ENCODE peak calls at places on chromosomes 13 and 19, in ten cellular contexts. One of them, this sample, is unnamed. For H3K4me1 and H3K27me3, the result is how much of the 10 kb centered on the place peaks cover.

GRCh38 chr13:49858183-49858856 is 65.8 kb upstream of the KPNA3 start:
- DNase-seq in heart left ventricle: no peak
- DNase-seq in IMR-90: peak
- DNase-seq in stomach: no peak
- DNase-seq in mammary epithelial cell: peak
- DNase-seq in pancreas: no peak
- DNase-seq in right lobe of liver: no peak
- DNase-seq in cardiac muscle cell: no peak
- DNase-seq in breast epithelium: no peak
- DNase-seq in tibial nerve: no peak
- DNase-seq in this sample: no peak

GRCh38 chr19:52188822-52189744 is 769 bp upstream of the PPP2R1A start:
- DNase-seq in cardiac muscle cell: peak
- DNase-seq in mammary epithelial cell: no peak
- DNase-seq in breast epithelium: peak
- DNase-seq in stomach: no peak
- DNase-seq in pancreas: peak
- DNase-seq in IMR-90: no peak
- DNase-seq in right lobe of liver: no peak
- DNase-seq in tibial nerve: no peak
- DNase-seq in heart left ventricle: peak
- DNase-seq in this sample: peak

GRCh38 chr13:32408296-32408998 is 19.5 kb downstream of the N4BP2L1 start:
- DNase-seq in cardiac muscle cell: no peak
- DNase-seq in tibial nerve: no peak
- DNase-seq in pancreas: no peak
- DNase-seq in IMR-90: no peak
- DNase-seq in mammary epithelial cell: no peak
- DNase-seq in heart left ventricle: no peak
- DNase-seq in right lobe of liver: no peak
- DNase-seq in breast epithelium: no peak
- DNase-seq in stomach: no peak
- DNase-seq in this sample: no peak

GRCh38 chr19:47377801-47378200 is 28.7 kb downstream of the DHX34 start:
- DNase-seq in pancreas: no peak
- DNase-seq in heart left ventricle: no peak
- DNase-seq in tibial nerve: no peak
- DNase-seq in cardiac muscle cell: no peak
- DNase-seq in stomach: no peak
- DNase-seq in right lobe of liver: no peak
- DNase-seq in IMR-90: no peak
- DNase-seq in mammary epithelial cell: no peak
- DNase-seq in breast epithelium: no peak
- DNase-seq in this sample: no peak

GRCh38 chr13:77207943-77208342 is 119.0 kb downstream of the MYCBP2 start:
- DNase-seq in breast epithelium: no peak
- DNase-seq in heart left ventricle: no peak
- DNase-seq in IMR-90: peak
- DNase-seq in pancreas: no peak
- DNase-seq in tibial nerve: no peak
- DNase-seq in right lobe of liver: no peak
- DNase-seq in mammary epithelial cell: peak
- DNase-seq in cardiac muscle cell: no peak
- DNase-seq in stomach: no peak
- DNase-seq in this sample: no peak

GRCh38 chr19:45346449-45346848 is 5.9 kb downstream of the KLC3 start:
- DNase-seq in heart left ventricle: no peak
- DNase-seq in right lobe of liver: no peak
- DNase-seq in tibial nerve: no peak
- DNase-seq in mammary epithelial cell: no peak
- DNase-seq in breast epithelium: no peak
- DNase-seq in pancreas: no peak
- DNase-seq in cardiac muscle cell: no peak
- DNase-seq in IMR-90: no peak
- DNase-seq in stomach: peak
- DNase-seq in this sample: no peak

GRCh38 chr13:111046590-111047141 is 68.4 kb upstream of the ARHGEF7 start:
- DNase-seq in mammary epithelial cell: no peak
- DNase-seq in heart left ventricle: peak
- DNase-seq in breast epithelium: no peak
- DNase-seq in stomach: no peak
- DNase-seq in right lobe of liver: no peak
- DNase-seq in tibial nerve: no peak
- DNase-seq in cardiac muscle cell: no peak
- DNase-seq in pancreas: no peak
- DNase-seq in IMR-90: peak
- DNase-seq in this sample: peak

GRCh38 chr19:2199215-2199614 is 35.5 kb downstream of the DOT1L start:
- DNase-seq in right lobe of liver: no peak
- DNase-seq in tibial nerve: no peak
- DNase-seq in mammary epithelial cell: no peak
- DNase-seq in IMR-90: no peak
- DNase-seq in stomach: no peak
- DNase-seq in breast epithelium: no peak
- DNase-seq in cardiac muscle cell: peak
- DNase-seq in heart left ventricle: no peak
- DNase-seq in pancreas: no peak
- DNase-seq in this sample: no peak

GRCh38 chr13:113491418-113491883 is 940 bp upstream of the DCUN1D2 start:
- DNase-seq in tibial nerve: no peak
- DNase-seq in stomach: peak
- DNase-seq in cardiac muscle cell: peak
- DNase-seq in pancreas: no peak
- DNase-seq in mammary epithelial cell: peak
- DNase-seq in heart left ventricle: peak
- DNase-seq in right lobe of liver: no peak
- DNase-seq in breast epithelium: no peak
- DNase-seq in IMR-90: peak
- DNase-seq in this sample: no peak

GRCh38 chr19:14183741-14184395 is 22.1 kb downstream of the ADGRL1 start:
- DNase-seq in tibial nerve: no peak
- DNase-seq in mammary epithelial cell: no peak
- DNase-seq in right lobe of liver: no peak
- DNase-seq in breast epithelium: no peak
- DNase-seq in stomach: no peak
- DNase-seq in pancreas: no peak
- DNase-seq in IMR-90: no peak
- DNase-seq in cardiac muscle cell: no peak
- DNase-seq in heart left ventricle: no peak
- DNase-seq in this sample: no peak

GRCh38 chr19:50250450-50251136 is 47.2 kb downstream of the MYH14 start:
- DNase-seq in cardiac muscle cell: no peak
- DNase-seq in IMR-90: no peak
- DNase-seq in breast epithelium: no peak
- DNase-seq in pancreas: no peak
- DNase-seq in heart left ventricle: no peak
- DNase-seq in mammary epithelial cell: no peak
- DNase-seq in stomach: no peak
- DNase-seq in right lobe of liver: no peak
- DNase-seq in tibial nerve: no peak
- DNase-seq in this sample: no peak

DNA sequence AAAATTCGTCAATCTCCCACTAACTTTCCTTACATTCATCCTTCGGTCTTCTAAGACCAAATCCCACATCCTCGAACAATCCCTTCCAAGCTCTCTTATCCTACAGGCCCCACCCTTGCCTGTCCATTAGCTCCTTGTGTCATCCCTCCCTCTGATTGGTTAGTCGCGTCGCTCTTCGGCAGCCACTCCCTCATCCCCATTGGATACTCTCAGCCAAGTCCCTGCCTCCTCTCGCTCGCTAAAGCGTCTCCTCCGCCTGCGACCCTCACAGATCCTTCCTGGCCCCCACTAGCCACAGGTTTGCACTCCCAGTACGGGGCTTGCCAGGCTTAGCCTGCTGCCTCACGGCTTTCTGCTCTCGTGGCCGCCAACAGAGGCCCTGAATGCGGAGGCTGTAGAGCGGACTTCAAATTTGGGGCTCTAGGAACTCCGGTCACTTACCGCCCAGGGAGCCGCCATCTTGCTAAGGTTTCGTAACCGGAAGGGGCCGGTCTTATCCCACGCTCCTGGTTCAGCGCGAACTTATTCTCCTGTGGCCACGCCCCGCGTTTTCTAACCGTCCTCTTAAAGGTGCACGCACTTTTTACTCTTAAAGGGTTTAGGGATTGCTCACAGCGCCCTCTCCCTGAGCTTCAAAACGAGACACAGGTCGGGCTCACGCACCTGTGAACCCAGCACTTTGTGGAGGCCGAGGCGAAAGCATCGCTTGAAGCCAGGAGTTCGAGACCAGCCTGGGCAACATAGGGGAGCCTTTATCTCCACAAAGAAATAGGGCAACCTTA is at the start of gene DMAC2:
- DNase-seq in IMR-90: peak
- DNase-seq in stomach: peak
- DNase-seq in right lobe of liver: peak
- DNase-seq in breast epithelium: peak
- DNase-seq in mammary epithelial cell: peak
- DNase-seq in heart left ventricle: peak
- DNase-seq in pancreas: peak
- DNase-seq in tibial nerve: peak
- DNase-seq in cardiac muscle cell: peak
- DNase-seq in this sample: peak
- H3K4me1 ChIP-seq in IMR-90: under half
- H3K4me1 ChIP-seq in stomach: under half
- H3K4me1 ChIP-seq in right lobe of liver: under half
- H3K4me1 ChIP-seq in breast epithelium: under half
- H3K4me1 ChIP-seq in mammary epithelial cell: under half
- H3K4me1 ChIP-seq in heart left ventricle: under half
- H3K4me1 ChIP-seq in pancreas: under half
- H3K4me1 ChIP-seq in tibial nerve: under half
- H3K4me1 ChIP-seq in cardiac muscle cell: under half
- H3K4me1 ChIP-seq in this sample: under half

DNA sequence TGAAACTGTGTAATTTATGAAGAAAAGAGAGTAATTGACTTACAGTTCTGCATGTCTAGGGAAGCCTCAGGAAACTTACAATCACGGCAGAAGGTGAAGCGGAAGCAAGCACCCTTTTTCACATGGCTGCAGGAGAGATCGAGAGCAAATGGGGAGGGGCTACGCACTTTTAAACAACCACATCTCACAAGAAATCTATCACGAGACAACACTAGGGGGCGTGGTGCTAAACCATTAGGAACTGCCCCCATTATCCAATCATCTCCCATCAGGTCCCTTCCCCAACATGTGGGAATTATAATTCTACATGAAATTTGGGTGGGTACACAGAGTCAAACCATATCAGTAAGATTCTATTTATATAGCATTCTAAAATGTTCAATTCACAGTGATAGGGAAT is 114.8 kb upstream of the TRPC4 start:
- DNase-seq in cardiac muscle cell: no peak
- DNase-seq in IMR-90: no peak
- DNase-seq in pancreas: no peak
- DNase-seq in tibial nerve: no peak
- DNase-seq in right lobe of liver: no peak
- DNase-seq in stomach: no peak
- DNase-seq in heart left ventricle: no peak
- DNase-seq in mammary epithelial cell: no peak
- DNase-seq in breast epithelium: no peak
- DNase-seq in this sample: no peak
- TF ChIP-seq CTCF in cardiac muscle cell: no peak
- TF ChIP-seq CTCF in IMR-90: no peak
- TF ChIP-seq CTCF in pancreas: no peak
- TF ChIP-seq CTCF in tibial nerve: no peak
- TF ChIP-seq CTCF in right lobe of liver: no peak
- TF ChIP-seq CTCF in stomach: no peak
- TF ChIP-seq CTCF in heart left ventricle: no peak
- TF ChIP-seq CTCF in mammary epithelial cell: no peak
- TF ChIP-seq CTCF in breast epithelium: no peak
- TF ChIP-seq CTCF in this sample: no peak

DNA sequence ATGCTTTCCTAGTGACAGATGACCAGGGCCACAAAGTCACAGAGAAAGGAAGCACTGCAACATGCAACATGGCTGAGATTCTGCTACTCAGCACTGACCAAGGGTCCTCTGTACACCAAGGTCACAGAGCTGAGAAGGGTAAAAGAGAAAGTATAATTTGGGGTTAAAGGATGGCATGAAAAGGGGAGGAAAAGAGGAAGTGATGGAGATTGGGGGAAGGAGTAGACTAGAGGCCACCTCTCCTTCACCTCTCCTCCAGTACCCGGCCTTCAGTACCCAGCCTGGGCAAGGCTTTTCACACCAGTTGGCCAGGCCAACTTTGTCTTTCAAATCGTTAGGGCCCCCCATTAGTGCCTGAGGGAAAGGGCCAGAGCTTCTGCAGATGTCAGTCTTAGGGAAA is 6.3 kb upstream of the RPS19 start:
- DNase-seq in stomach: no peak
- DNase-seq in pancreas: no peak
- DNase-seq in cardiac muscle cell: no peak
- DNase-seq in heart left ventricle: no peak
- DNase-seq in right lobe of liver: no peak
- DNase-seq in breast epithelium: no peak
- DNase-seq in IMR-90: no peak
- DNase-seq in tibial nerve: no peak
- DNase-seq in mammary epithelial cell: no peak
- DNase-seq in this sample: no peak
- H3K27me3 ChIP-seq in stomach: under half
- H3K27me3 ChIP-seq in pancreas: under half
- H3K27me3 ChIP-seq in cardiac muscle cell: under half
- H3K27me3 ChIP-seq in heart left ventricle: under half
- H3K27me3 ChIP-seq in right lobe of liver: under half
- H3K27me3 ChIP-seq in breast epithelium: under half
- H3K27me3 ChIP-seq in IMR-90: under half
- H3K27me3 ChIP-seq in tibial nerve: under half
- H3K27me3 ChIP-seq in mammary epithelial cell: under half
- H3K27me3 ChIP-seq in this sample: under half

GRCh38 chr13:99256283-99256682 is 1.9 kb downstream of the GPR18 start:
- DNase-seq in heart left ventricle: no peak
- DNase-seq in pancreas: no peak
- DNase-seq in stomach: no peak
- DNase-seq in cardiac muscle cell: no peak
- DNase-seq in tibial nerve: no peak
- DNase-seq in mammary epithelial cell: no peak
- DNase-seq in right lobe of liver: no peak
- DNase-seq in IMR-90: no peak
- DNase-seq in breast epithelium: no peak
- DNase-seq in this sample: no peak

GRCh38 chr13:99258210-99258860 is at the start of gene GPR18:
- DNase-seq in IMR-90: peak
- DNase-seq in breast epithelium: no peak
- DNase-seq in tibial nerve: no peak
- DNase-seq in stomach: no peak
- DNase-seq in pancreas: no peak
- DNase-seq in right lobe of liver: no peak
- DNase-seq in mammary epithelial cell: no peak
- DNase-seq in cardiac muscle cell: no peak
- DNase-seq in heart left ventricle: no peak
- DNase-seq in this sample: no peak

GRCh38 chr13:99255241-99255640 is 2.9 kb downstream of the GPR18 start:
- DNase-seq in tibial nerve: no peak
- DNase-seq in cardiac muscle cell: no peak
- DNase-seq in pancreas: no peak
- DNase-seq in heart left ventricle: no peak
- DNase-seq in breast epithelium: no peak
- DNase-seq in mammary epithelial cell: no peak
- DNase-seq in stomach: no peak
- DNase-seq in IMR-90: no peak
- DNase-seq in right lobe of liver: no peak
- DNase-seq in this sample: no peak

GRCh38 chr13:99257291-99257690 is 888 bp downstream of the GPR18 start:
- DNase-seq in cardiac muscle cell: no peak
- DNase-seq in tibial nerve: no peak
- DNase-seq in IMR-90: no peak
- DNase-seq in pancreas: no peak
- DNase-seq in stomach: no peak
- DNase-seq in mammary epithelial cell: no peak
- DNase-seq in right lobe of liver: no peak
- DNase-seq in breast epithelium: no peak
- DNase-seq in heart left ventricle: no peak
- DNase-seq in this sample: no peak

GRCh38 chr13:99256709-99257108 is 1.5 kb downstream of the GPR18 start:
- DNase-seq in cardiac muscle cell: no peak
- DNase-seq in heart left ventricle: no peak
- DNase-seq in tibial nerve: no peak
- DNase-seq in stomach: no peak
- DNase-seq in breast epithelium: no peak
- DNase-seq in pancreas: no peak
- DNase-seq in IMR-90: peak
- DNase-seq in right lobe of liver: no peak
- DNase-seq in mammary epithelial cell: no peak
- DNase-seq in this sample: no peak
- H3K4me1 ChIP-seq in cardiac muscle cell: under half
- H3K4me1 ChIP-seq in heart left ventricle: under half
- H3K4me1 ChIP-seq in tibial nerve: under half
- H3K4me1 ChIP-seq in stomach: under half
- H3K4me1 ChIP-seq in breast epithelium: under half
- H3K4me1 ChIP-seq in pancreas: under half
- H3K4me1 ChIP-seq in IMR-90: under half
- H3K4me1 ChIP-seq in right lobe of liver: under half
- H3K4me1 ChIP-seq in mammary epithelial cell: under half
- H3K4me1 ChIP-seq in this sample: under half

This sample was measured in esophagus muscularis mucosa.